ENCODE peak calls at places on chromosomes 6 and 20, in five cellular contexts. E is uterus, S is H9, H is pancreas, I is left ventricle myocardium inferior. B is an unnamed sample. For H3K4me1, the result is how much of the 10 kb centered on the place peaks cover.

GRCh38 chr6:169755162-169755561 is 3.7 kb downstream of the ERMARD start:
- DNase-seq in I (no peak), H (no peak), S (no peak), E (no peak), B (no peak)

GRCh38 chr6:157075549-157076426 is 247.5 kb downstream of the TMEM242 start:
- DNase-seq in S (no peak), E (no peak), I (no peak), H (no peak), B (no peak)

GRCh38 chr6:160137989-160138835 is 16.6 kb downstream of the SLC22A1 start:
- DNase-seq in E (peak), I (no peak), H (peak), S (no peak), B (no peak)

GRCh38 chr6:69164564-69165252 is 529.6 kb downstream of the ADGRB3 start:
- DNase-seq in E (no peak), S (peak), I (no peak), H (no peak), B (peak)

GRCh38 chr6:32977953-32978324 is 9.5 kb downstream of the BRD2 start:
- DNase-seq in H (no peak), I (no peak), S (no peak), E (no peak), B (no peak)

GRCh38 chr6:161569071-161569470 is 295.2 kb upstream of the AGPAT4 start:
- DNase-seq in S (no peak), I (no peak), E (no peak), H (no peak), B (no peak)

GRCh38 chr6:147043994-147044477 is 160.2 kb upstream of the STXBP5 start:
- DNase-seq in H (no peak), S (no peak), E (no peak), I (no peak), B (no peak)

GRCh38 chr6:160254467-160255312 is 3.9 kb downstream of the SLC22A2 start:
- DNase-seq in I (no peak), H (no peak), S (no peak), E (no peak), B (no peak)

GRCh38 chr6:149060985-149061760 is 256.3 kb upstream of the TAB2 start:
- DNase-seq in I (no peak), E (no peak), H (no peak), S (no peak), B (no peak)

GRCh38 chr20:15065794-15066193 is 728.4 kb upstream of the FLRT3 start:
- DNase-seq in S (no peak), E (no peak), I (no peak), H (no peak), B (no peak)

GRCh38 chr20:5127204-5127858 is 523 bp downstream of the CDS2 start:
- DNase-seq in H (peak), I (peak), S (peak), E (peak), B (no peak)

GRCh38 chr20:6829510-6830116 is 62.1 kb downstream of the BMP2 start:
- DNase-seq in E (no peak), H (no peak), S (no peak), I (no peak), B (no peak)

GRCh38 chr20:59042151-59042795 is at the start of gene PRELID3B:
- DNase-seq in I (peak), E (no peak), S (no peak), H (peak), B (no peak)

GRCh38 chr6:43724914-43725642 is 37.5 kb upstream of the MRPS18A start:
- DNase-seq in E (peak), H (peak), S (no peak), I (peak), B (no peak)

GRCh38 chr20:3237011-3237957 is 1.7 kb downstream of the SLC4A11 start:
- DNase-seq in E (no peak), I (no peak), S (no peak), H (no peak), B (no peak)

GRCh38 chr20:17859002-17859615 is 109.5 kb downstream of the SNX5 start:
- DNase-seq in E (no peak), I (no peak), H (no peak), S (peak), B (no peak)

GRCh38 chr6:158611600-158612041 is 32.9 kb downstream of the DYNLT1 start:
- DNase-seq in S (peak), H (no peak), I (no peak), E (no peak), B (peak)

GRCh38 chr6:70879496-70879895 is 77.4 kb downstream of the B3GAT2 start:
- DNase-seq in S (no peak), E (no peak), H (no peak), I (no peak), B (no peak)

GRCh38 chr6:132131777-132132176 is 180.6 kb upstream of the CCN2 start:
- DNase-seq in I (peak), E (peak), S (no peak), H (no peak), B (no peak)

GRCh38 chr20:61316351-61316750 is 64.3 kb downstream of the CDH4 start:
- DNase-seq in S (no peak), E (no peak), I (no peak), H (no peak), B (no peak)

GRCh38 chr6:27777614-27778355 is 134.4 kb downstream of the OR2B2 start:
- DNase-seq in S (peak), I (no peak), H (no peak), E (no peak), B (no peak)

GRCh38 chr6:46014511-46015118 is 1.0 kb downstream of the CLIC5 start:
- DNase-seq in S (peak), I (peak), H (no peak), E (no peak), B (no peak)

GRCh38 chr6:31558631-31559500 is 11.5 kb downstream of the NFKBIL1 start:
- DNase-seq in S (no peak), H (no peak), E (no peak), I (peak), B (no peak)

GRCh38 chr6:169976301-169977081 is 225.1 kb downstream of the ERMARD start:
- DNase-seq in E (no peak), I (no peak), H (peak), S (no peak), B (no peak)

GRCh38 chr6:121549741-121550140 is 114.3 kb downstream of the GJA1 start:
- DNase-seq in H (no peak), E (no peak), S (no peak), I (no peak), B (no peak)

GRCh38 chr6:161001421-161001820 is 9.9 kb downstream of the MAP3K4 start:
- DNase-seq in S (no peak), E (no peak), H (no peak), I (no peak), B (no peak)

GRCh38 chr20:64055396-64055892 is 6.0 kb upstream of the SOX18 start:
- DNase-seq in I (no peak), S (no peak), H (no peak), E (no peak), B (no peak)

GRCh38 chr20:64055893-64056638 is 6.6 kb upstream of the SOX18 start:
- DNase-seq in H (no peak), S (no peak), I (peak), E (no peak), B (no peak)

GRCh38 chr20:64057628-64058498 is 5.1 kb upstream of the TCEA2 start:
- DNase-seq in H (no peak), I (peak), S (peak), E (peak), B (no peak)

GRCh38 chr20:64056889-64057627 is 5.9 kb upstream of the TCEA2 start:
- DNase-seq in S (no peak), H (no peak), E (no peak), I (no peak), B (no peak)

GRCh38 chr20:64056639-64056888 is 6.4 kb upstream of the TCEA2 start:
- DNase-seq in E (no peak), H (no peak), S (no peak), I (no peak), B (no peak)
- H3K4me1 ChIP-seq in E (under half), H (under half), S (under half), I (half or more), B (under half)

GRCh38 chr6:35194390-35194789 is 19.4 kb upstream of the SCUBE3 start:
- DNase-seq in E (no peak), H (no peak), S (no peak), I (no peak), B (no peak)

GRCh38 chr6:35195120-35195780 is 18.5 kb upstream of the SCUBE3 start:
- DNase-seq in E (no peak), H (no peak), S (no peak), I (no peak), B (no peak)

GRCh38 chr6:35192301-35192860 is 21.4 kb upstream of the SCUBE3 start:
- DNase-seq in H (no peak), I (no peak), S (no peak), E (no peak), B (no peak)

GRCh38 chr6:35199866-35200265 is 13.9 kb upstream of the SCUBE3 start:
- DNase-seq in S (no peak), I (no peak), E (no peak), H (no peak), B (no peak)

GRCh38 chr6:35197196-35197595 is 16.6 kb upstream of the SCUBE3 start:
- DNase-seq in H (no peak), I (no peak), S (no peak), E (no peak), B (no peak)
- H3K27ac ChIP-seq in H (no peak), I (no peak), S (no peak), E (no peak), B (no peak)

GRCh38 chr20:57806476-57806875 is 96.7 kb upstream of the PMEPA1 start:
- DNase-seq in H (no peak), E (no peak), I (no peak), S (no peak), B (no peak)
- H3K4me1 ChIP-seq in H (under half), E (under half), I (under half), S (under half), B (under half)

GRCh38 chr20:62522748-62523396 is 47.1 kb upstream of the GATA5 start:
- DNase-seq in E (no peak), H (no peak), I (no peak), S (no peak), B (no peak)
- H3K27ac ChIP-seq in E (no peak), H (no peak), I (no peak), S (no peak), B (no peak)

DNA sequence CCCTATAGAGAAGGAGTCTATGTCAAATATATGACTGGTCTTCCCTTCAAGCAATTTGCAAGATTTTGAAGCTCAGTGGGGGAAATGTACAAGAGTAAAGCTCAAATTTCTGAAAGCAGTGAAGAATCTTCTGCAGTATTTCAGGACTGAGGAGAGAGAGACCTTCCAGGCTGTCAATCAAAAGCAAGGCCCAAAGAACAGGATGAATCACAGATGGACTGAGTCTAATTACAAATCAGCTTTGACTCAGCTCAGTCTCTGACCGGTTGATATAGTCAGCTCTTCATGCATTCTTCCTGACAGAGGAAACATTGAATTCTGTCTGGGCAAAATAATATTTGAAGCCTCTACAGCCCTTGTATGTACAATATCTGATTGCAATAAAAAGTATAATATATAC is 7.7 kb upstream of the HTR1B start:
- DNase-seq in I (no peak), E (no peak), S (no peak), H (no peak), B (no peak)
- H3K4me1 ChIP-seq in I (under half), E (under half), S (under half), H (under half), B (under half)

DNA sequence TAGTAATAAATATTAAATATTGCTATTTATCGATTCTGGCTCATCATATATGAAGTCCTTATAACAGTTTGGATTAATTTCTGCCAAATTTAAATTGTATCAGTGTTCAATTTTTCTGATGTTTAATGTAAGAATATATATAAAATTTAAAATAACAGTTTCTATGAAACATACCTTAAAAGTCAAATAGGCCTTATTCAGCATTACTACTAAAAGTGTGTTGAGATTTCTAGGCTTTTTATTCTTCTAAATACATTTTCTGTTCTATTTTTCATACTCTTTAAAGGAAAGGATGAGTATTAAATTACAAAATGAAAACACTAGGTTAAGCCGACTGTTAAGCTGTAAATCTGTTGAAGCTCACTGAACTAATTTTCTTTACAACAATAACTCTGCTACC is 13.6 kb downstream of the PERP start:
- DNase-seq in I (no peak), E (no peak), S (no peak), H (no peak), B (no peak)
- H3K27ac ChIP-seq in I (no peak), E (no peak), S (no peak), H (no peak), B (no peak)

GRCh38 chr6:35489066-35489465 is 7.8 kb downstream of the TEAD3 start:
- DNase-seq in S (no peak), I (no peak), E (no peak), H (no peak), B (no peak)
- H3K4me1 ChIP-seq in S (under half), I (half or more), E (under half), H (under half), B (under half)

DNA sequence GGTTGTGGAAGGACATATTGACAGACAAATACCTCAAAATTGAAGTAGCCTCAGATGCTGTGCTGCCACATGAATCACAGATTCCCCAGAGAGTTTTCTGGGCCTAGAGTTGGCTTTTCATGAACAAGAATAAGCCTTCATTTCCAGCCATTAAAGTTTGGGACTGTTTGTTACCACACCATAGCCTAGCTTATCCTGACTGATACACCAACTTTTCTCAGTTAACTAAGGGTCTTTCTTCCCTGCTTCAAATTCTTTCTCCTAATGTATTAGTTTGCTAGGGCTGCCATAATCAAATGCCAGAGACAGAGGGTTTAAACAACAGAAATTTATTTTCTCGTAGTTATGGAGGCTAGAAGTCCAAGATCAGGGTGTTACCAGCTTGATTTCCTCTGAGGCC is 237.4 kb upstream of the ZFP64 start:
- DNase-seq in E (no peak), H (no peak), I (no peak), S (no peak), B (no peak)
- H3K27ac ChIP-seq in E (no peak), H (no peak), I (no peak), S (no peak), B (no peak)

DNA sequence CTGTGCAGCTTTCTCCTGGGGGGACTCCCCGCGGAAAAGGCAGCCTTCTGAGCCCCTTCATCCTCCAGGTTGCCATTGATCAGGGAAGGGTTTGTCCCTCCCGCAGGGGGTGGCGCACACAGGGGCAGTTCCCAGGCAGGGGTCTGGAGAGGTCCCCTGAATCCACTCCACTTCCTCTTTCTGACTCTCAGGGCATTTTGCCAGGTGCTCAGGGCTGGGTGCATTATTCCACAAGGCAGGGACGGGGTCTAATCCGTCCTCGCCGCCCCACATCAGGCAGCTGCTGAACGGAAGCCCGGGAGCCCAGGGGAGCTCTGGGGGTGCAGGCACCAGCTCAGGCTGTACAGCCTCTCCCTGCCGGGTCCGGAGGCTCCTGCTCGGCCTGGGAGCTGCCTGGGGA is 180.9 kb downstream of the TTLL2 start:
- DNase-seq in E (no peak), S (no peak), H (no peak), I (no peak), B (no peak)
- H3K4me1 ChIP-seq in E (under half), S (under half), H (under half), I (under half), B (under half)

GRCh38 chr6:37758647-37759046 is 60.9 kb upstream of the ZFAND3 start:
- DNase-seq in H (no peak), E (no peak), S (no peak), I (no peak), B (no peak)

GRCh38 chr6:37758234-37758633 is 60.6 kb upstream of the MDGA1 start:
- DNase-seq in H (no peak), E (no peak), S (no peak), I (no peak), B (no peak)

GRCh38 chr6:37757381-37757780 is 59.7 kb upstream of the MDGA1 start:
- DNase-seq in E (no peak), I (no peak), S (no peak), H (no peak), B (no peak)

GRCh38 chr6:37756141-37756540 is 58.5 kb upstream of the MDGA1 start:
- DNase-seq in I (no peak), H (no peak), S (no peak), E (no peak), B (no peak)

DNA sequence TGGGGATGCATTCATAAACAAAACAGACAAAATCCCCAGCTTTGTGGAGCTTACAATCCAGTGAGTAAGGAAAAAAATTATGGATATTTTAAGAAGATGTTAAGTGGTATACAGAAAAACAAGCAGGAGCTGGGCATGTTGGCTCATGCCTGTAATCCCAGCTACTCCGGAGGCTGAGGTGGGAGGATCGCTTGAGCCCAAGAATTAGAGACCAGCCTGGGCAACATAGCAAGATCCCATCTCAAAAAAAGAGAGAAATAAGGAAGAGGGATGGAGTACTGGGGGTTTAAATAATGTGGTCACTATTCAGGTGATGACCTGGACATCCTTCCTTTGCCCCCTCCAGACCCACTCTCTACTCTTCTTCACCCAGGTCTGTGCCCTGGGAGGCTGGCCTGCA is 55.0 kb upstream of the MDGA1 start:
- DNase-seq in S (no peak), E (no peak), I (no peak), H (no peak), B (no peak)
- H3K27ac ChIP-seq in S (no peak), E (no peak), I (no peak), H (no peak), B (no peak)

B was measured in iPS DF 6.9.